ENCODE peak calls at places on chromosomes 4 and X, in nine cellular contexts. T is myocyte; X is activated CD8-positive, alpha-beta memory T cell treated with anti-CD3 and anti-CD28 coated beads for 4 hours; C is left lung; R is NCI-H82; F is stimulated activated CD4-positive, alpha-beta T cell treated with anti-CD3 and anti-CD28 coated beads, Interleukin-2, amount 100 ng/mL, for 48 hours; K is GM04504; O is KBM-7; Y is naive B cell. J is an unnamed sample.

GRCh38 chr4:59195867-59196266 is 2004.3 kb upstream of the ADGRL3 start:
- DNase-seq in T (no peak), X (no peak), C (no peak), R (no peak), F (no peak), K (no peak), O (no peak), Y (no peak), J (no peak)

GRCh38 chr4:6422105-6422504 is 50.3 kb downstream of the PPP2R2C start:
- DNase-seq in T (no peak), X (no peak), C (peak), R (no peak), F (no peak), K (no peak), O (no peak), Y (no peak), J (no peak)

GRCh38 chrX:1477801-1478458 is 25.2 kb upstream of the ASMTL start:
- DNase-seq in T (no peak), X (no peak), C (no peak), R (no peak), F (no peak), K (no peak), O (peak), Y (no peak), J (no peak)

GRCh38 chrX:134782796-134783195 is 124.5 kb upstream of the PLAC1 start:
- DNase-seq in T (peak), X (no peak), C (no peak), R (peak), F (no peak), K (peak), O (peak), Y (no peak), J (no peak)

GRCh38 chr4:110654254-110654635 is 31.4 kb upstream of the PITX2 start:
- DNase-seq in T (no peak), X (no peak), C (no peak), R (no peak), F (no peak), K (no peak), O (no peak), Y (no peak), J (no peak)

GRCh38 chrX:85024044-85024443 is 20.4 kb downstream of the APOOL start:
- DNase-seq in T (no peak), X (no peak), C (no peak), R (no peak), F (no peak), K (no peak), O (no peak), Y (no peak), J (no peak)

GRCh38 chr4:77156533-77156911 is 485 bp upstream of the CCNG2 start:
- DNase-seq in T (peak), X (peak), C (peak), R (peak), F (peak), K (peak), O (peak), Y (peak), J (peak)

GRCh38 chr4:76830612-76831474 is 67.1 kb downstream of the SOWAHB start:
- DNase-seq in T (peak), X (no peak), C (no peak), R (no peak), F (no peak), K (peak), O (no peak), Y (no peak), J (no peak)

GRCh38 chrX:672931-673330 is 42.3 kb downstream of the SHOX start:
- DNase-seq in T (no peak), X (no peak), C (no peak), R (no peak), F (no peak), K (no peak), O (no peak), Y (no peak), J (no peak)

GRCh38 chr4:94957030-94957429 is 199.3 kb downstream of the BMPR1B start:
- DNase-seq in T (no peak), X (no peak), C (no peak), R (peak), F (no peak), K (no peak), O (no peak), Y (no peak), J (no peak)

GRCh38 chrX:116272328-116272727 is 101.8 kb downstream of the AGTR2 start:
- DNase-seq in T (no peak), X (no peak), C (no peak), R (no peak), F (no peak), K (peak), O (no peak), Y (no peak), J (no peak)

GRCh38 chrX:134738986-134739744 is 80.9 kb upstream of the PLAC1 start:
- DNase-seq in T (no peak), X (no peak), C (no peak), R (peak), F (no peak), K (no peak), O (peak), Y (no peak), J (no peak)

GRCh38 chrX:9846631-9847030 is 60.4 kb downstream of the SHROOM2 start:
- DNase-seq in T (peak), X (no peak), C (no peak), R (no peak), F (no peak), K (no peak), O (no peak), Y (no peak), J (no peak)

GRCh38 chr4:25928320-25928955 is 14.4 kb downstream of the SMIM20 start:
- DNase-seq in T (no peak), X (no peak), C (no peak), R (no peak), F (no peak), K (no peak), O (no peak), Y (no peak), J (no peak)

GRCh38 chrX:73817381-73818199 is 254.6 kb downstream of the CHIC1 start:
- DNase-seq in T (peak), X (no peak), C (no peak), R (no peak), F (no peak), K (peak), O (no peak), Y (no peak), J (no peak)

GRCh38 chr4:124483043-124483906 is 229.3 kb downstream of the ANKRD50 start:
- DNase-seq in T (peak), X (no peak), C (no peak), R (peak), F (no peak), K (no peak), O (no peak), Y (no peak), J (no peak)

GRCh38 chrX:127317159-127317558 is 497.6 kb downstream of the PRR32 start:
- DNase-seq in T (no peak), X (no peak), C (no peak), R (no peak), F (no peak), K (no peak), O (no peak), Y (no peak), J (no peak)

GRCh38 chr4:109319156-109319555 is 16.7 kb upstream of the COL25A1 start:
- DNase-seq in T (no peak), X (no peak), C (no peak), R (no peak), F (no peak), K (no peak), O (no peak), Y (no peak), J (no peak)

GRCh38 chr4:82467442-82467841 is 37.1 kb downstream of the ENOPH1 start:
- DNase-seq in T (no peak), X (no peak), C (no peak), R (no peak), F (no peak), K (no peak), O (no peak), Y (no peak), J (no peak)

GRCh38 chrX:9770319-9770718 is 4.7 kb upstream of the GPR143 start:
- DNase-seq in T (no peak), X (no peak), C (no peak), R (peak), F (no peak), K (no peak), O (peak), Y (no peak), J (no peak)

GRCh38 chr4:57158221-57158620 is 48.0 kb upstream of the IGFBP7 start:
- DNase-seq in T (no peak), X (no peak), C (no peak), R (no peak), F (no peak), K (no peak), O (no peak), Y (no peak), J (no peak)

GRCh38 chr4:103137446-103137827 is 37.8 kb upstream of the BDH2 start:
- DNase-seq in T (no peak), X (no peak), C (no peak), R (no peak), F (no peak), K (no peak), O (no peak), Y (no peak), J (no peak)

GRCh38 chr4:143473334-143474126 is 40.0 kb upstream of the SMARCA5 start:
- DNase-seq in T (no peak), X (no peak), C (no peak), R (no peak), F (no peak), K (no peak), O (no peak), Y (peak), J (no peak)

GRCh38 chr4:170259631-170260153 is 169.9 kb upstream of the AADAT start:
- DNase-seq in T (peak), X (no peak), C (no peak), R (peak), F (peak), K (peak), O (peak), Y (peak), J (no peak)

GRCh38 chr4:184408021-184408710 is 66.2 kb downstream of the IRF2 start:
- DNase-seq in T (peak), X (no peak), C (no peak), R (no peak), F (no peak), K (no peak), O (no peak), Y (no peak), J (no peak)

GRCh38 chrX:22433292-22434070 is 160.8 kb downstream of the CBLL2 start:
- DNase-seq in T (no peak), X (no peak), C (no peak), R (no peak), F (no peak), K (no peak), O (no peak), Y (no peak), J (no peak)

GRCh38 chr4:6946497-6946896 is 36.9 kb downstream of the TBC1D14 start:
- DNase-seq in T (no peak), X (no peak), C (no peak), R (no peak), F (no peak), K (no peak), O (no peak), Y (no peak), J (no peak)

GRCh38 chr4:3766791-3767561 is 791 bp downstream of the ADRA2C start:
- DNase-seq in T (no peak), X (no peak), C (no peak), R (peak), F (no peak), K (no peak), O (no peak), Y (no peak), J (no peak)

GRCh38 chrX:122565952-122566351 is 618.1 kb upstream of the GRIA3 start:
- DNase-seq in T (peak), X (no peak), C (no peak), R (no peak), F (no peak), K (peak), O (no peak), Y (no peak), J (no peak)

GRCh38 chr4:103887191-103887590 is 167.4 kb upstream of the TACR3 start:
- DNase-seq in T (no peak), X (no peak), C (no peak), R (no peak), F (no peak), K (no peak), O (no peak), Y (no peak), J (no peak)

GRCh38 chr4:97027989-97028388 is 1115.3 kb downstream of the STPG2 start:
- DNase-seq in T (no peak), X (no peak), C (no peak), R (no peak), F (no peak), K (no peak), O (no peak), Y (no peak), J (no peak)

J was measured in vagina.